ENCODE peak calls at places on chromosomes 3 and 15, in eight cellular contexts. U, Y, N, G, R, W, X and C are unnamed samples.

GRCh38 chr15:55802600-55803376 is 59.8 kb upstream of the PRTG start:
- DNase-seq in G (no peak), N (no peak), W (no peak), R (no peak), X (no peak), U (no peak), Y (no peak), C (no peak)

GRCh38 chr3:30687930-30688570 is 81.6 kb downstream of the TGFBR2 start:
- DNase-seq in N (no peak), R (no peak), W (no peak), X (no peak), U (no peak), G (no peak), Y (no peak), C (no peak)

GRCh38 chr3:127800508-127800907 is 21.8 kb downstream of the MGLL start:
- DNase-seq in G (no peak), N (peak; percentile 89), Y (no peak), U (no peak), R (no peak), W (no peak), X (peak; percentile 37), C (no peak)

GRCh38 chr3:177831361-177831760 is 634.1 kb upstream of the TBL1XR1 start:
- DNase-seq in Y (no peak), R (no peak), N (no peak), X (no peak), U (no peak), G (no peak), W (no peak), C (no peak)

GRCh38 chr15:48541659-48542334 is 103.7 kb downstream of the FBN1 start:
- DNase-seq in U (no peak), W (peak; percentile 27), N (peak; percentile 27), G (no peak), X (peak; percentile 10), R (no peak), Y (no peak), C (peak; percentile 34)

GRCh38 chr15:57675481-57676181 is 30.9 kb upstream of the POLR2M start:
- DNase-seq in W (no peak), G (no peak), U (no peak), Y (no peak), X (no peak), N (no peak), R (no peak), C (no peak)

GRCh38 chr3:150091626-150092025 is 120.9 kb upstream of the PFN2 start:
- DNase-seq in Y (no peak), W (no peak), G (no peak), N (no peak), X (no peak), R (no peak), U (no peak), C (no peak)

GRCh38 chr15:63474810-63475316 is 29.5 kb upstream of the USP3 start:
- DNase-seq in X (peak; percentile 48), N (no peak), G (no peak), W (no peak), R (peak; percentile 67), Y (peak; percentile 77), U (peak; percentile 44), C (peak; percentile 98)

GRCh38 chr3:64443553-64444331 is 218.5 kb upstream of the PRICKLE2 start:
- DNase-seq in N (no peak), U (no peak), W (no peak), X (no peak), R (no peak), Y (no peak), G (no peak), C (no peak)

GRCh38 chr15:26087395-26087794 is 224.3 kb upstream of the ATP10A start:
- DNase-seq in N (no peak), Y (no peak), U (no peak), R (no peak), W (no peak), X (no peak), G (no peak), C (no peak)

GRCh38 chr15:85854345-85855097 is 59.8 kb upstream of the KLHL25 start:
- DNase-seq in G (no peak), W (peak; percentile 53), U (no peak), X (peak; percentile 55), R (peak; percentile 24), Y (peak; percentile 40), N (peak; percentile 65), C (no peak)

GRCh38 chr3:174538116-174538515 is 321.0 kb upstream of the NAALADL2 start:
- DNase-seq in N (no peak), X (no peak), W (no peak), G (no peak), U (no peak), Y (no peak), R (no peak), C (no peak)

GRCh38 chr15:43776101-43776717 is 557 bp downstream of the ELL3 start:
- DNase-seq in R (peak; percentile 60), X (peak; percentile 47), W (peak; percentile 38), G (no peak), U (peak; percentile 45), N (no peak), Y (no peak), C (peak; percentile 66)

GRCh38 chr15:25790003-25790660 is 73.0 kb downstream of the ATP10A start:
- DNase-seq in R (peak; percentile 42), W (no peak), U (peak; percentile 35), G (peak; percentile 91), X (no peak), Y (no peak), N (no peak), C (no peak)

GRCh38 chr3:147372525-147373027 is 33.8 kb downstream of the ZIC4 start:
- DNase-seq in X (no peak), N (no peak), G (no peak), W (no peak), R (no peak), U (no peak), Y (no peak), C (no peak)

GRCh38 chr3:152621967-152622812 is 212.7 kb upstream of the P2RY1 start:
- DNase-seq in Y (no peak), R (no peak), G (no peak), U (no peak), W (no peak), X (no peak), N (no peak), C (no peak)
- TF ChIP-seq POLR2AphosphoS5 in Y (peak; percentile 41), R (no peak), G (no peak), U (no peak), W (no peak), X (no peak), N (no peak), C (no peak)

GRCh38 chr3:81300324-81300927 is 461.0 kb downstream of the GBE1 start:
- DNase-seq in X (no peak), G (no peak), U (no peak), R (no peak), N (no peak), W (no peak), Y (no peak), C (no peak)

GRCh38 chr3:81299486-81299885 is 462.0 kb downstream of the GBE1 start:
- DNase-seq in W (no peak), Y (no peak), X (no peak), G (no peak), N (no peak), U (no peak), R (no peak), C (no peak)

GRCh38 chr3:81302045-81302444 is 459.4 kb downstream of the GBE1 start:
- DNase-seq in W (peak; percentile 6), G (no peak), U (peak; percentile 29), Y (no peak), X (no peak), R (peak; percentile 19), N (peak; percentile 71), C (no peak)

GRCh38 chr3:81303326-81303725 is 458.1 kb downstream of the GBE1 start:
- DNase-seq in U (no peak), R (no peak), W (no peak), X (no peak), G (no peak), Y (no peak), N (no peak), C (no peak)

GRCh38 chr3:81301230-81301629 is 460.2 kb downstream of the GBE1 start:
- DNase-seq in U (no peak), G (no peak), N (no peak), Y (no peak), W (no peak), R (no peak), X (no peak), C (no peak)
- TF ChIP-seq POLR2AphosphoS5 in U (no peak), G (no peak), N (no peak), Y (no peak), W (no peak), R (no peak), X (no peak), C (no peak)

GRCh38 chr3:110419571-110419970 is 652.0 kb upstream of the NECTIN3 start:
- DNase-seq in U (no peak), X (no peak), N (peak; percentile 31), W (no peak), R (no peak), Y (no peak), G (no peak), C (no peak)

GRCh38 chr3:110413291-110413690 is 658.3 kb upstream of the NECTIN3 start:
- DNase-seq in X (no peak), R (no peak), N (no peak), G (no peak), W (no peak), Y (no peak), U (no peak), C (no peak)

GRCh38 chr3:110414851-110415250 is 656.8 kb upstream of the NECTIN3 start:
- DNase-seq in Y (no peak), W (no peak), G (no peak), N (peak; percentile 79), R (no peak), U (no peak), X (no peak), C (no peak)

GRCh38 chr3:110419096-110419495 is 652.5 kb upstream of the NECTIN3 start:
- DNase-seq in W (no peak), Y (no peak), X (no peak), N (peak; percentile 35), U (no peak), G (no peak), R (no peak), C (no peak)

GRCh38 chr3:110413807-110414748 is 657.5 kb upstream of the NECTIN3 start:
- DNase-seq in N (peak; percentile 92), W (no peak), U (no peak), X (no peak), Y (no peak), G (no peak), R (no peak), C (no peak)
- TF ChIP-seq POLR2AphosphoS5 in N (no peak), W (no peak), U (no peak), X (no peak), Y (no peak), G (no peak), R (no peak), C (no peak)

DNA sequence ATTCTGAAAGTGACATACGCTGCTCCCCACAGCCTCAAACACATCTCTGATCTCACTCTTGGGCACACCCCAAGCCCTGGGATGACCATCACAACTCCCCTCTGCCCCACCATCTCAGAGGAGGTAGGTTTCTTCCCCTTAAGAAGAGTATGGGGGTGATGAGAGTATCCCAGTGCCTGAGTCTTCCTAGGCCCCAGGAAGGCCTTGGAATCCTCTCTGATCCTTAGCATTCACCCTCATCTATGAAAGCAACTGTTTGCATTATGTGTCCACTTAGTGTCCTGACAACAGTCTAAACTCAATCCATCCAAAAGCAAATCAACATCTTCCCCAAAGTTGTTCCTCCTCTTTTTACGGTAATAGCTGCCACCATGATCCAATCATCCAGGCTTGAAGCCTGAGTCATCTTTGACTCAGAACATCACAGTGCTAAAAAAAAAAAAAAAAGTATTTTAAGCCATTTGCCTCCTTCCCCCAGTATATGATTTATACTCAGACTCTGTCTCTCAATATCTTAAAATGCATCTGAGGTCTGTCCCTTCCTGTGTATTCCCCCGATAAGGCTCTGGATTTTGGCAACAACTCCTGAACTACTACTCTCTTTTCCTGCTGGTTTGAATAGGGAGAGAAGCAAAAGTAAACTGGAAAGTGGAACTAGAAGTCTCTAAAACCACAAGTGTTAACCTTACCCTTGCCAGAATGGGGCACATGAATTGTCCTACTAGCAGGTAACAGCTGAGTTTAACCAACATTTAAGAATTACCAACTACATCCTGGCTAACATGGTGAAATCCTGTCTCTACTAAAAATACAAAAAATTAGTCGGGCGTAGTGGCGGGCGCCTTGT is 22.5 kb downstream of the POPDC2 start:
- DNase-seq in U (no peak), G (no peak), X (no peak), Y (no peak), W (no peak), N (peak; percentile 91), R (no peak), C (peak; percentile 82)
- TF ChIP-seq POLR2AphosphoS5 in U (no peak), G (no peak), X (no peak), Y (peak; percentile 8), W (no peak), N (peak; percentile 44), R (peak; percentile 23), C (no peak)